ENCODE peak calls at places on chromosomes 13 and 19, in eight cellular contexts. O is PC-9, A is breast epithelium, L is IMR-90, C is spleen, G is choroid plexus epithelial cell, D is transverse colon, J is AG09319. V is an unnamed sample.

GRCh38 chr19:11209892-11210655 is 12.7 kb upstream of the KANK2 start:
- DNase-seq in O (no peak), A (no peak), L (no peak), C (no peak), G (no peak), D (no peak), J (no peak), V (peak; percentile 37)

GRCh38 chr19:15320118-15320517 is 12.2 kb downstream of the BRD4 start:
- DNase-seq in O (no peak), A (no peak), L (peak; percentile 73), C (no peak), G (peak; percentile 73), D (no peak), J (peak; percentile 70), V (no peak)

GRCh38 chr19:45782162-45782623 is at the start of gene DMPK:
- DNase-seq in O (peak; percentile 44), A (no peak), L (no peak), C (no peak), G (no peak), D (no peak), J (no peak), V (no peak)

GRCh38 chr19:15466851-15467733 is 2.7 kb upstream of the RASAL3 start:
- DNase-seq in O (no peak), A (no peak), L (peak; percentile 43), C (peak; percentile 67), G (peak; percentile 82), D (peak; percentile 23), J (no peak), V (no peak)

GRCh38 chr19:47445937-47446402 is 25.7 kb downstream of the SLC8A2 start:
- DNase-seq in O (peak; percentile 33), A (no peak), L (no peak), C (peak; percentile 92), G (no peak), D (peak; percentile 43), J (no peak), V (no peak)

GRCh38 chr19:582497-583197 is 7.0 kb upstream of the HCN2 start:
- DNase-seq in O (no peak), A (no peak), L (peak; percentile 59), C (no peak), G (peak; percentile 38), D (no peak), J (no peak), V (no peak)

GRCh38 chr19:21569497-21569870 is 64.1 kb downstream of the ZNF429 start:
- DNase-seq in O (peak; percentile 8), A (no peak), L (no peak), C (no peak), G (no peak), D (peak; percentile 32), J (peak; percentile 2), V (no peak)

GRCh38 chr13:110418944-110419343 is 111.9 kb downstream of the COL4A2 start:
- DNase-seq in O (peak; percentile 12), A (no peak), L (no peak), C (no peak), G (no peak), D (no peak), J (no peak), V (no peak)

GRCh38 chr13:113929628-113930615 is 44.0 kb downstream of the C13orf46 start:
- DNase-seq in O (no peak), A (peak; percentile 36), L (no peak), C (peak; percentile 73), G (no peak), D (no peak), J (no peak), V (no peak)

GRCh38 chr13:27011661-27012060 is 159.9 kb downstream of the USP12 start:
- DNase-seq in O (no peak), A (no peak), L (no peak), C (no peak), G (no peak), D (no peak), J (no peak), V (no peak)

GRCh38 chr19:13314761-13315160 is 164.6 kb downstream of the IER2 start:
- DNase-seq in O (no peak), A (no peak), L (no peak), C (no peak), G (no peak), D (no peak), J (no peak), V (no peak)

GRCh38 chr19:32223595-32224370 is 121.6 kb upstream of the ZNF507 start:
- DNase-seq in O (no peak), A (no peak), L (no peak), C (no peak), G (no peak), D (no peak), J (no peak), V (no peak)

GRCh38 chr13:106143392-106143791 is 392.1 kb downstream of the EFNB2 start:
- DNase-seq in O (no peak), A (no peak), L (peak; percentile 90), C (no peak), G (peak; percentile 78), D (no peak), J (peak; percentile 31), V (no peak)

GRCh38 chr19:17865364-17866311 is 5.9 kb downstream of the RPL18A start:
- DNase-seq in O (peak; percentile 58), A (no peak), L (no peak), C (no peak), G (no peak), D (peak; percentile 81), J (no peak), V (no peak)

GRCh38 chr13:37618554-37618953 is 20.0 kb upstream of the POSTN start:
- DNase-seq in O (no peak), A (no peak), L (peak; percentile 84), C (no peak), G (peak; percentile 89), D (no peak), J (no peak), V (no peak)

GRCh38 chr13:102800145-102801041 is 1.5 kb downstream of the BIVM start:
- DNase-seq in O (peak; percentile 81), A (peak; percentile 63), L (peak; percentile 68), C (peak; percentile 95), G (peak; percentile 82), D (peak; percentile 87), J (peak; percentile 46), V (peak; percentile 80)
- TF ChIP-seq CTCF in O (peak; percentile 82), A (no peak), L (peak; percentile 66), C (peak; percentile 68), G (peak; percentile 73), D (peak; percentile 78), J (peak; percentile 70), V (peak; percentile 85)

GRCh38 chr19:41877490-41877876 is 404 bp downstream of the CD79A start:
- DNase-seq in O (no peak), A (no peak), L (no peak), C (peak; percentile 90), G (no peak), D (peak; percentile 37), J (no peak), V (no peak)
- TF ChIP-seq CTCF in O (no peak), A (no peak), L (no peak), C (no peak), G (no peak), D (no peak), J (no peak), V (no peak)

GRCh38 chr19:43619262-43620060 is at the start of gene ZNF428:
- DNase-seq in O (peak; percentile 84), A (peak; percentile 76), L (peak; percentile 88), C (peak; percentile 96), G (peak; percentile 92), D (peak; percentile 87), J (peak; percentile 65), V (peak; percentile 90)
- TF ChIP-seq CTCF in O (no peak), A (no peak), L (no peak), C (no peak), G (no peak), D (no peak), J (no peak), V (no peak)

DNA sequence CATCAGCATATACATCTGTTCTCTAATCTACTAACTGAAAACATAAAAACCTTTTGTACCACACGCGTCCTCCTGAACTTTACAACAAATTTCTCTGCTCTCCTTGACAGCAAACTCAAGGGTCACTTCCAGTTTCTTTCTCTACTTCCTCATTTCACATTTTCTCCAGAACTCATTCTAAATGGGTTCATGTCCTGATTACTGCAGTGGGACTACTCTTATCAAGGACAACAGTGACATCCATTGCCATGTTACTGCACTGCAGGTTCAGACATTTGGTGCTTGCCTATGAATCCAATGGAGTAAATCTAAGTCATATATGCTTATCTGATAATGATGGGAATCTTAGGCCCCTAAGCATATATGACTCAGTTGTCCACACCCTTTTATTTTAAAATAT is 35.3 kb downstream of the FPR3 start:
- DNase-seq in O (no peak), A (no peak), L (no peak), C (no peak), G (peak; percentile 34), D (no peak), J (no peak), V (no peak)
- TF ChIP-seq CTCF in O (no peak), A (no peak), L (no peak), C (peak; percentile 24), G (peak; percentile 14), D (no peak), J (no peak), V (no peak)

GRCh38 chr19:40412866-40413265 is 312 bp downstream of the PRX start:
- DNase-seq in O (no peak), A (no peak), L (no peak), C (no peak), G (no peak), D (no peak), J (no peak), V (no peak)
- TF ChIP-seq CTCF in O (no peak), A (no peak), L (no peak), C (no peak), G (no peak), D (no peak), J (no peak), V (no peak)

DNA sequence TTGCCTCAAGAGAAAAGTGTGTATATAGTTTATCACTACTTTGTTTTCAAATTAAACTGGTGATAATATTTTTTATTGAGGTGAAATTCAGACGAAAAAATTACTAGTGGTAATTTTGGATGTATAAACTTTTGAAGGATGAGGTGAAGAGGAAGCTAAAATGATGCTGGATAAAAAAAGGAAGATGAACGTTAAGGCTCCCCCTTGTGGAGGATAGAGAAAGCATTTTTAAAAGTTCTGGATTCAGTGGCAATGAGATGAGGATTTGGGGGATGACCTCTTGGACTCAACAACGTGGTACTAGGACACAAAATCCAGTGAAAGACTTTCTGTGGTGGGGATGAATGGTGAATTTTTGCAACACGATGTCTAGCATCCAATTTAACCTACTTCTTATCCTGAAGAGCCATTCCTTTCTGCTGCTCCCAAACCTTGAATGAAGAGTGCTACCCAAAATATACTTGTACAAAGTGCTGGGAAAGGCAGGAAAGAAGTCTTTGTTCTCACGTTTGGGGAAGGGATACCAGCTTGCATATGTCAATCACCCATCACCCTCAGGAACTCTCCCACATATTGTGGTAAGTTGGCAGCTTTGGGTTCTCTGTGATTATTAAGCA is 7.3 kb upstream of the SIGLEC5 start:
- DNase-seq in O (no peak), A (no peak), L (no peak), C (no peak), G (peak; percentile 11), D (no peak), J (no peak), V (no peak)
- TF ChIP-seq CTCF in O (no peak), A (no peak), L (peak; percentile 28), C (no peak), G (peak; percentile 38), D (no peak), J (peak; percentile 25), V (peak; percentile 63)

V was measured in neural crest cell.